ENCODE peak calls at places on chromosome 12, in six cellular contexts. One of them, this sample, is unnamed.

GRCh38 chr12:31687101-31687527 is 27.6 kb downstream of the ETFBKMT start:
- DNase-seq in tibial artery: no peak
- DNase-seq in CD4-positive, alpha-beta T cell: no peak
- DNase-seq in GM20000: peak; percentile 18
- DNase-seq in fibroblast of pulmonary artery: no peak
- DNase-seq in Calu3: no peak
- DNase-seq in this sample: no peak

GRCh38 chr12:118299791-118300460 is 72.8 kb downstream of the TAOK3 start:
- DNase-seq in tibial artery: no peak
- DNase-seq in CD4-positive, alpha-beta T cell: no peak
- DNase-seq in GM20000: no peak
- DNase-seq in fibroblast of pulmonary artery: no peak
- DNase-seq in Calu3: no peak
- DNase-seq in this sample: no peak

GRCh38 chr12:86860804-86861203 is 604.6 kb upstream of the MGAT4C start:
- DNase-seq in tibial artery: no peak
- DNase-seq in CD4-positive, alpha-beta T cell: no peak
- DNase-seq in GM20000: no peak
- DNase-seq in fibroblast of pulmonary artery: no peak
- DNase-seq in Calu3: no peak
- DNase-seq in this sample: no peak

GRCh38 chr12:27733052-27733656 is 22.5 kb downstream of the MRPS35 start:
- DNase-seq in tibial artery: no peak
- DNase-seq in CD4-positive, alpha-beta T cell: peak; percentile 34
- DNase-seq in GM20000: peak; percentile 40
- DNase-seq in fibroblast of pulmonary artery: peak; percentile 66
- DNase-seq in Calu3: peak; percentile 36
- DNase-seq in this sample: peak; percentile 41

GRCh38 chr12:42893196-42893595 is 303.6 kb upstream of the PRICKLE1 start:
- DNase-seq in tibial artery: no peak
- DNase-seq in CD4-positive, alpha-beta T cell: no peak
- DNase-seq in GM20000: no peak
- DNase-seq in fibroblast of pulmonary artery: no peak
- DNase-seq in Calu3: no peak
- DNase-seq in this sample: no peak

GRCh38 chr12:9404031-9404430 is 195.8 kb upstream of the PZP start:
- DNase-seq in tibial artery: no peak
- DNase-seq in CD4-positive, alpha-beta T cell: no peak
- DNase-seq in GM20000: no peak
- DNase-seq in fibroblast of pulmonary artery: no peak
- DNase-seq in Calu3: no peak
- DNase-seq in this sample: no peak

GRCh38 chr12:119082496-119082895 is 96.2 kb upstream of the HSPB8 start:
- DNase-seq in tibial artery: no peak
- DNase-seq in CD4-positive, alpha-beta T cell: no peak
- DNase-seq in GM20000: no peak
- DNase-seq in fibroblast of pulmonary artery: no peak
- DNase-seq in Calu3: no peak
- DNase-seq in this sample: no peak

GRCh38 chr12:67667276-67668073 is 18.9 kb downstream of the DYRK2 start:
- DNase-seq in tibial artery: peak; percentile 86
- DNase-seq in CD4-positive, alpha-beta T cell: no peak
- DNase-seq in GM20000: no peak
- DNase-seq in fibroblast of pulmonary artery: peak; percentile 57
- DNase-seq in Calu3: no peak
- DNase-seq in this sample: no peak

GRCh38 chr12:115752913-115753726 is 524.4 kb downstream of the MED13L start:
- DNase-seq in tibial artery: peak; percentile 22
- DNase-seq in CD4-positive, alpha-beta T cell: no peak
- DNase-seq in GM20000: peak; percentile 24
- DNase-seq in fibroblast of pulmonary artery: peak; percentile 86
- DNase-seq in Calu3: peak; percentile 30
- DNase-seq in this sample: peak; percentile 66

GRCh38 chr12:112061127-112061526 is 47.5 kb downstream of the NAA25 start:
- DNase-seq in tibial artery: no peak
- DNase-seq in CD4-positive, alpha-beta T cell: no peak
- DNase-seq in GM20000: no peak
- DNase-seq in fibroblast of pulmonary artery: no peak
- DNase-seq in Calu3: no peak
- DNase-seq in this sample: no peak

GRCh38 chr12:5912437-5913334 is 32.4 kb downstream of the ANO2 start:
- DNase-seq in tibial artery: no peak
- DNase-seq in CD4-positive, alpha-beta T cell: no peak
- DNase-seq in GM20000: no peak
- DNase-seq in fibroblast of pulmonary artery: no peak
- DNase-seq in Calu3: no peak
- DNase-seq in this sample: peak; percentile 12
- TF ChIP-seq CTCF in tibial artery: no peak
- TF ChIP-seq CTCF in CD4-positive, alpha-beta T cell: no peak
- TF ChIP-seq CTCF in GM20000: no peak
- TF ChIP-seq CTCF in fibroblast of pulmonary artery: peak; percentile 14
- TF ChIP-seq CTCF in Calu3: no peak
- TF ChIP-seq CTCF in this sample: peak; percentile 16

DNA sequence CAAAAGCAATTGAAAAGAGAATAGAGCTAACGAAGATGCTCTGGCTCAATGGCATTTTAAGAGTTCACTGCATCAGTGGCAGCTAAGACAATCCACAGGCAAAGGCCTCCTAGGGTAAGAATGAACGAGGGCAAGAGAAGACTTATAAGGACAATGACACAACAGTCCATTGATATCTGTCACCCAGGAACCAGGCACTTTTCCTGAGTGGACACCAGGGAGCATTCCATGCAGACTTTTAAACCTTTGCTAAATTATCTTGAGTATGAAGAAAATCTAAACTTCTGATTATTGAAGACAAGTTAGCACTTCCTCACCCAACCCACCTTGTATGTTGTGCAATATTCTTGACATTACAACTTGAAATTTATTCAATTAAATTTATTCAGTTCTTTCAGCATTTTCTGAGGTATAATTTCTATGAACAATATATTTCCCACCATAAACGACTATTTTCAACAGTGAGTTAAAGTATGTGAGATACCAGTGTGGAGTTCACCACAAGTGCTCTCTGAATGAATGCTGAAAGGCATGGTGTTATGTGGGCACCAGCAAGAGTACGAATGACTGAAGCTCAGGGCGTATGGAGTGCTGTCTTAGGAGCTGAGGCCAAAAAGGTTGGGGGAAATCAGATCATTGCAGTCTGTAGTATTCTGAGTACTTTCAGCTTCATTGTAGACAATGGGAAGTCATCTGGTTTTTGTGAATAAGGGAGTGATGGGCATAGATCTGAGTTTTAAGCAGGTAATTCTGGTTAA is 124.3 kb upstream of the LMNTD1 start:
- DNase-seq in tibial artery: no peak
- DNase-seq in CD4-positive, alpha-beta T cell: no peak
- DNase-seq in GM20000: no peak
- DNase-seq in fibroblast of pulmonary artery: peak; percentile 36
- DNase-seq in Calu3: no peak
- DNase-seq in this sample: peak; percentile 7
- TF ChIP-seq CTCF in tibial artery: peak; percentile 34
- TF ChIP-seq CTCF in CD4-positive, alpha-beta T cell: no peak
- TF ChIP-seq CTCF in GM20000: no peak
- TF ChIP-seq CTCF in fibroblast of pulmonary artery: peak; percentile 33
- TF ChIP-seq CTCF in Calu3: no peak
- TF ChIP-seq CTCF in this sample: peak; percentile 23

DNA sequence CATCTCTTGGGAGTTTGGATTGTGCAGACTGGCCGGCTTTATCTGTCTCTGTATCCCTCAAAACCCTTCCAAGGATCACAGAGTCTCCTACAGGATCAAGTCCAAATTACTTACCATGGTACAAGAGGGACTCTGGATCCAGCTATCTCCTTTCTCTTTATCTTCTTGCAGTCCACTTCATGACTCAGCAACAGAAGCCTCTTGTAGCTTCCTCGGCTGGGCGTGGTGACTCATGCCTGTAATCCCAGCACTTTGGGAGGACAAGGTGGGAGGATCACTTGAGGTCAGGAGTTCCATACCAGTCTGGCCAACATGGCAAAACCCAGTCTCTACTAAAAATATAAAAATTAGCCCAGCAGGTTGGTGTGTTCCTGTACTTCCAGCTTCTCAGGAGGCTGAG is 189.7 kb downstream of the BCAT1 start:
- DNase-seq in tibial artery: no peak
- DNase-seq in CD4-positive, alpha-beta T cell: no peak
- DNase-seq in GM20000: no peak
- DNase-seq in fibroblast of pulmonary artery: peak; percentile 49
- DNase-seq in Calu3: no peak
- DNase-seq in this sample: peak; percentile 42
- TF ChIP-seq CTCF in tibial artery: no peak
- TF ChIP-seq CTCF in CD4-positive, alpha-beta T cell: no peak
- TF ChIP-seq CTCF in GM20000: no peak
- TF ChIP-seq CTCF in fibroblast of pulmonary artery: no peak
- TF ChIP-seq CTCF in Calu3: no peak
- TF ChIP-seq CTCF in this sample: no peak

DNA sequence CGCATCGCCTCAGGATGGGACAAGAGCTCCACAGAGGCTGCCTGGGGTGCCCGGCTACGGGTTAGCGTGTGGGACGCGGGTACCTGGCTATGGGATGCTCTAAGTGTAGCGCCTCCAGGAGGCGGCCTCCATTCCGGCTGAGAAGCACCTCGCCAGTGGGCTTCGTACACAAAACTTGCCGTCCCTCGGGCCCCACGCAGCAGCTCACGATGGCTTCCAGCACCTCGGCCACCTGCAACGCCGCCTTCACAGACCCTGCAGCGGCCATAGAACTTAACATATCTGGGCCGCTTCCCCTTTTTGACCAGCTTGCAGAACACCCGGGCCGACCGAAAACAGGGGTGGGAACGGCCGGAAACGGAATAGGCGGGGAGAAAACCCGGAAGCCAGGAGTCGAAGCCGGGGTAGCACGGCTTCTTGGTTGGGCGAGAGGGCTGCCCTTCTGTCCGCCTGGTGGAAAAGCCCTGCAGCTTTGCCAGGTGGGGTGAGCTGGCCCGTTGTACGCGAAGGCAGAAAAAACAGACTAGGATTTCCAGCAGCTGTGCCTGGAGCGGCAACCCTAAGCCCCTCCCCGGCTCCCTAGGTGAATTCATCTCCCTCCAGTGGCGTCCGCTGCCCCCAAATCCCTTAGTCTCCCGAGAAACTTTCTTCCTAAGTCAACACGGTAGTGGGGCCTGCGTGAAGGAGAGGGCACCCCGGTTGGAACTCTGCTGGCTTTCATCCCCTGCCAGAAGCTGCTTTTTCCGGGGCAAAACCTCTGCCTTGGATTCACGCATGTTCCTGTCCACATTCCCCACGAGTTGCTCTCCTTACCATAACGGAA is at the start of gene BBS10:
- DNase-seq in tibial artery: peak; percentile 86
- DNase-seq in CD4-positive, alpha-beta T cell: peak; percentile 77
- DNase-seq in GM20000: peak; percentile 87
- DNase-seq in fibroblast of pulmonary artery: peak; percentile 93
- DNase-seq in Calu3: peak; percentile 92
- DNase-seq in this sample: peak; percentile 92
- TF ChIP-seq CTCF in tibial artery: peak; percentile 41
- TF ChIP-seq CTCF in CD4-positive, alpha-beta T cell: peak; percentile 33
- TF ChIP-seq CTCF in GM20000: no peak
- TF ChIP-seq CTCF in fibroblast of pulmonary artery: peak; percentile 40
- TF ChIP-seq CTCF in Calu3: no peak
- TF ChIP-seq CTCF in this sample: peak; percentile 40

GRCh38 chr12:128976120-128976519 is 122.8 kb downstream of the GLT1D1 start:
- DNase-seq in tibial artery: no peak
- DNase-seq in CD4-positive, alpha-beta T cell: no peak
- DNase-seq in GM20000: no peak
- DNase-seq in fibroblast of pulmonary artery: no peak
- DNase-seq in Calu3: no peak
- DNase-seq in this sample: no peak
- TF ChIP-seq CTCF in tibial artery: no peak
- TF ChIP-seq CTCF in CD4-positive, alpha-beta T cell: no peak
- TF ChIP-seq CTCF in GM20000: peak; percentile 2
- TF ChIP-seq CTCF in fibroblast of pulmonary artery: no peak
- TF ChIP-seq CTCF in Calu3: no peak
- TF ChIP-seq CTCF in this sample: no peak

GRCh38 chr12:54217309-54217661 is 28.5 kb upstream of the SMUG1 start:
- DNase-seq in tibial artery: no peak
- DNase-seq in CD4-positive, alpha-beta T cell: no peak
- DNase-seq in GM20000: no peak
- DNase-seq in fibroblast of pulmonary artery: no peak
- DNase-seq in Calu3: no peak
- DNase-seq in this sample: no peak
- TF ChIP-seq CTCF in tibial artery: no peak
- TF ChIP-seq CTCF in CD4-positive, alpha-beta T cell: peak; percentile 63
- TF ChIP-seq CTCF in GM20000: no peak
- TF ChIP-seq CTCF in fibroblast of pulmonary artery: no peak
- TF ChIP-seq CTCF in Calu3: peak; percentile 25
- TF ChIP-seq CTCF in this sample: peak; percentile 3

GRCh38 chr12:130281157-130281799 is 56.4 kb upstream of the PIWIL1 start:
- DNase-seq in tibial artery: no peak
- DNase-seq in CD4-positive, alpha-beta T cell: peak; percentile 4
- DNase-seq in GM20000: no peak
- DNase-seq in fibroblast of pulmonary artery: no peak
- DNase-seq in Calu3: no peak
- DNase-seq in this sample: peak; percentile 8
- TF ChIP-seq CTCF in tibial artery: peak; percentile 43
- TF ChIP-seq CTCF in CD4-positive, alpha-beta T cell: peak; percentile 76
- TF ChIP-seq CTCF in GM20000: peak; percentile 22
- TF ChIP-seq CTCF in fibroblast of pulmonary artery: peak; percentile 21
- TF ChIP-seq CTCF in Calu3: peak; percentile 14
- TF ChIP-seq CTCF in this sample: peak; percentile 65

GRCh38 chr12:93467351-93468007 is at the start of gene MRPL42:
- DNase-seq in tibial artery: peak; percentile 85
- DNase-seq in CD4-positive, alpha-beta T cell: peak; percentile 87
- DNase-seq in GM20000: peak; percentile 79
- DNase-seq in fibroblast of pulmonary artery: peak; percentile 90
- DNase-seq in Calu3: peak; percentile 94
- DNase-seq in this sample: peak; percentile 91
- TF ChIP-seq CTCF in tibial artery: peak; percentile 54
- TF ChIP-seq CTCF in CD4-positive, alpha-beta T cell: peak; percentile 82
- TF ChIP-seq CTCF in GM20000: peak; percentile 71
- TF ChIP-seq CTCF in fibroblast of pulmonary artery: peak; percentile 84
- TF ChIP-seq CTCF in Calu3: peak; percentile 78
- TF ChIP-seq CTCF in this sample: peak; percentile 67